ENCODE peak calls at places on chromosomes 4 and X, in four cellular contexts. One of them, this sample, is unnamed.

GRCh38 chr4:52704676-52705075 is 45.6 kb upstream of the USP46 start:
- DNase-seq in body of pancreas: no peak
- DNase-seq in right lobe of liver: no peak
- DNase-seq in brain microvascular endothelial cell: no peak
- DNase-seq in this sample: no peak

GRCh38 chr4:152780267-152780811 is 585 bp downstream of the ARFIP1 start:
- DNase-seq in right lobe of liver: no peak
- DNase-seq in body of pancreas: no peak
- DNase-seq in brain microvascular endothelial cell: peak; percentile 9
- DNase-seq in this sample: no peak

GRCh38 chr4:128776794-128777216 is 32.7 kb upstream of the JADE1 start:
- DNase-seq in right lobe of liver: no peak
- DNase-seq in body of pancreas: peak; percentile 65
- DNase-seq in brain microvascular endothelial cell: peak; percentile 96
- DNase-seq in this sample: no peak

GRCh38 chr4:41538887-41539498 is 1.0 kb downstream of the LIMCH1 start:
- DNase-seq in body of pancreas: no peak
- DNase-seq in brain microvascular endothelial cell: no peak
- DNase-seq in right lobe of liver: no peak
- DNase-seq in this sample: no peak

GRCh38 chrX:13074297-13075262 is 30.2 kb upstream of the FAM9C start:
- DNase-seq in right lobe of liver: no peak
- DNase-seq in brain microvascular endothelial cell: no peak
- DNase-seq in body of pancreas: no peak
- DNase-seq in this sample: no peak

GRCh38 chrX:75603833-75604232 is 81.0 kb upstream of the ZDHHC15 start:
- DNase-seq in body of pancreas: no peak
- DNase-seq in brain microvascular endothelial cell: peak; percentile 4
- DNase-seq in right lobe of liver: no peak
- DNase-seq in this sample: no peak

GRCh38 chr4:174490356-174490969 is 31.8 kb downstream of the HPGD start:
- DNase-seq in right lobe of liver: no peak
- DNase-seq in brain microvascular endothelial cell: peak; percentile 54
- DNase-seq in body of pancreas: no peak
- DNase-seq in this sample: no peak

GRCh38 chr4:161987611-161988010 is 176.2 kb downstream of the FSTL5 start:
- DNase-seq in brain microvascular endothelial cell: no peak
- DNase-seq in body of pancreas: no peak
- DNase-seq in right lobe of liver: no peak
- DNase-seq in this sample: no peak

GRCh38 chrX:38578152-38578551 is 16.8 kb downstream of the TSPAN7 start:
- DNase-seq in brain microvascular endothelial cell: no peak
- DNase-seq in body of pancreas: no peak
- DNase-seq in right lobe of liver: no peak
- DNase-seq in this sample: no peak

GRCh38 chrX:134482371-134482770 is 22.4 kb downstream of the HPRT1 start:
- DNase-seq in right lobe of liver: no peak
- DNase-seq in body of pancreas: no peak
- DNase-seq in brain microvascular endothelial cell: no peak
- DNase-seq in this sample: no peak

GRCh38 chrX:38561951-38562719 is 793 bp downstream of the TSPAN7 start:
- DNase-seq in right lobe of liver: peak; percentile 59
- DNase-seq in body of pancreas: peak; percentile 31
- DNase-seq in brain microvascular endothelial cell: no peak
- DNase-seq in this sample: peak; percentile 71

GRCh38 chr4:127604949-127605709 is 27.6 kb upstream of the INTU start:
- DNase-seq in brain microvascular endothelial cell: no peak
- DNase-seq in body of pancreas: no peak
- DNase-seq in right lobe of liver: no peak
- DNase-seq in this sample: peak; percentile 91

GRCh38 chr4:37243061-37243460 is 1.5 kb upstream of the NWD2 start:
- DNase-seq in brain microvascular endothelial cell: no peak
- DNase-seq in right lobe of liver: no peak
- DNase-seq in body of pancreas: no peak
- DNase-seq in this sample: peak; percentile 71

GRCh38 chr4:21195682-21196081 is 495.4 kb downstream of the PACRGL start:
- DNase-seq in body of pancreas: no peak
- DNase-seq in right lobe of liver: no peak
- DNase-seq in brain microvascular endothelial cell: no peak
- DNase-seq in this sample: no peak

GRCh38 chr4:146814736-146815135 is 130.9 kb downstream of the TTC29 start:
- DNase-seq in body of pancreas: no peak
- DNase-seq in brain microvascular endothelial cell: no peak
- DNase-seq in right lobe of liver: no peak
- DNase-seq in this sample: no peak

GRCh38 chr4:15749001-15749400 is 29.1 kb upstream of the CD38 start:
- DNase-seq in right lobe of liver: no peak
- DNase-seq in brain microvascular endothelial cell: no peak
- DNase-seq in body of pancreas: no peak
- DNase-seq in this sample: peak; percentile 56

GRCh38 chrX:48604701-48605100 is 7.4 kb downstream of the WDR13 start:
- DNase-seq in body of pancreas: no peak
- DNase-seq in right lobe of liver: no peak
- DNase-seq in brain microvascular endothelial cell: no peak
- DNase-seq in this sample: no peak

GRCh38 chr4:87375719-87376291 is 15.2 kb downstream of the HSD17B11 start:
- DNase-seq in body of pancreas: peak; percentile 67
- DNase-seq in right lobe of liver: no peak
- DNase-seq in brain microvascular endothelial cell: peak; percentile 42
- DNase-seq in this sample: no peak

GRCh38 chr4:79663157-79663556 is 255.1 kb upstream of the GK2 start:
- DNase-seq in right lobe of liver: no peak
- DNase-seq in brain microvascular endothelial cell: no peak
- DNase-seq in body of pancreas: no peak
- DNase-seq in this sample: no peak

GRCh38 chrX:116010939-116011338 is 159.6 kb upstream of the AGTR2 start:
- DNase-seq in right lobe of liver: no peak
- DNase-seq in brain microvascular endothelial cell: no peak
- DNase-seq in body of pancreas: no peak
- DNase-seq in this sample: no peak

GRCh38 chr4:177480796-177481195 is 38.6 kb upstream of the AGA start:
- DNase-seq in right lobe of liver: no peak
- DNase-seq in brain microvascular endothelial cell: peak; percentile 82
- DNase-seq in body of pancreas: no peak
- DNase-seq in this sample: no peak

GRCh38 chrX:153921070-153921469 is 5.0 kb downstream of the ARHGAP4 start:
- DNase-seq in right lobe of liver: no peak
- DNase-seq in brain microvascular endothelial cell: no peak
- DNase-seq in body of pancreas: no peak
- DNase-seq in this sample: no peak

GRCh38 chrX:12970691-12971202 is 4.2 kb upstream of the TMSB4X start:
- DNase-seq in brain microvascular endothelial cell: no peak
- DNase-seq in body of pancreas: peak; percentile 55
- DNase-seq in right lobe of liver: no peak
- DNase-seq in this sample: peak; percentile 80

GRCh38 chrX:137118536-137118935 is 84.7 kb upstream of the GPR101 start:
- DNase-seq in brain microvascular endothelial cell: no peak
- DNase-seq in right lobe of liver: no peak
- DNase-seq in body of pancreas: no peak
- DNase-seq in this sample: no peak

GRCh38 chr4:69167300-69167699 is 47.2 kb downstream of the UGT2B11 start:
- DNase-seq in brain microvascular endothelial cell: no peak
- DNase-seq in right lobe of liver: no peak
- DNase-seq in body of pancreas: no peak
- DNase-seq in this sample: no peak

GRCh38 chr4:184748251-184748652 is 14.4 kb upstream of the CENPU start:
- DNase-seq in brain microvascular endothelial cell: no peak
- DNase-seq in body of pancreas: peak; percentile 58
- DNase-seq in right lobe of liver: no peak
- DNase-seq in this sample: peak; percentile 57

GRCh38 chr4:3250956-3251690 is 2.2 kb downstream of the MSANTD1 start:
- DNase-seq in body of pancreas: peak; percentile 34
- DNase-seq in brain microvascular endothelial cell: no peak
- DNase-seq in right lobe of liver: peak; percentile 44
- DNase-seq in this sample: peak; percentile 85

GRCh38 chr4:107997001-107997788 is 7.5 kb downstream of the HADH start:
- DNase-seq in brain microvascular endothelial cell: peak; percentile 39
- DNase-seq in right lobe of liver: no peak
- DNase-seq in body of pancreas: no peak
- DNase-seq in this sample: no peak

GRCh38 chrX:125757794-125758564 is 408.1 kb downstream of the DCAF12L2 start:
- DNase-seq in body of pancreas: peak; percentile 20
- DNase-seq in brain microvascular endothelial cell: peak; percentile 39
- DNase-seq in right lobe of liver: no peak
- DNase-seq in this sample: no peak

GRCh38 chr4:48698029-48698901 is 81.8 kb downstream of the FRYL start:
- DNase-seq in body of pancreas: peak; percentile 70
- DNase-seq in brain microvascular endothelial cell: peak; percentile 93
- DNase-seq in right lobe of liver: peak; percentile 60
- DNase-seq in this sample: peak; percentile 54

GRCh38 chr4:81912420-81912819 is 440.7 kb upstream of the RASGEF1B start:
- DNase-seq in brain microvascular endothelial cell: no peak
- DNase-seq in right lobe of liver: no peak
- DNase-seq in body of pancreas: no peak
- DNase-seq in this sample: no peak

GRCh38 chr4:79620627-79621026 is 212.6 kb upstream of the GK2 start:
- DNase-seq in brain microvascular endothelial cell: no peak
- DNase-seq in right lobe of liver: no peak
- DNase-seq in body of pancreas: no peak
- DNase-seq in this sample: no peak

GRCh38 chr4:133493776-133494175 is 344.7 kb downstream of the PCDH10 start:
- DNase-seq in brain microvascular endothelial cell: no peak
- DNase-seq in right lobe of liver: no peak
- DNase-seq in body of pancreas: no peak
- DNase-seq in this sample: no peak

GRCh38 chr4:25062098-25062497 is 31.4 kb upstream of the LGI2 start:
- DNase-seq in body of pancreas: no peak
- DNase-seq in brain microvascular endothelial cell: no peak
- DNase-seq in right lobe of liver: no peak
- DNase-seq in this sample: no peak

DNA sequence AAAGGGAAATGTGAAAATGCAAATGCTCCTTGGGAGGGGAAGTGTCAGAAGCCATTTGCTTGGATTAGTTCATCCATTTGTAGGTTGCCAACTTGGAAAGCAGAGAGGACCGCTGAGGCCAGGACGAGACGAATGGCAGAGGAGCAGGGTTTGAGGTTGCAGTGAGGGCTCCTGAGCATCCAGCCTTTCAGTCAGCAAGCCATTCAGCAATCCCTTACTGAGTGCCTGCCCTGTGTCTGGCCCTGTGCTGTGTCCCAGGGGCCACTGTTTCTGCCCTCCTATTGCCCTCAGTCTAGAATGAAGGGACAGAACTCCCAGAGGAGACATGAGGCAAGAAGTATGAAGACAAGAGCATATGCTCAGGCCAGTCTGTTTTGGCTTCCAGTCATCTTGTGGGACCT is 45.8 kb upstream of the PGRMC1 start:
- DNase-seq in right lobe of liver: no peak
- DNase-seq in brain microvascular endothelial cell: no peak
- DNase-seq in body of pancreas: no peak
- DNase-seq in this sample: no peak
- H3K4me3 ChIP-seq in right lobe of liver: no peak overlapping the region
- H3K4me3 ChIP-seq in brain microvascular endothelial cell: no peak overlapping the region
- H3K4me3 ChIP-seq in body of pancreas: no peak overlapping the region
- H3K4me3 ChIP-seq in this sample: no peak overlapping the region

GRCh38 chr4:138232364-138232763 is 9.8 kb downstream of the SLC7A11 start:
- DNase-seq in brain microvascular endothelial cell: no peak
- DNase-seq in right lobe of liver: no peak
- DNase-seq in body of pancreas: no peak
- DNase-seq in this sample: no peak

GRCh38 chr4:138236035-138236434 is 6.1 kb downstream of the SLC7A11 start:
- DNase-seq in body of pancreas: no peak
- DNase-seq in right lobe of liver: no peak
- DNase-seq in brain microvascular endothelial cell: no peak
- DNase-seq in this sample: no peak

GRCh38 chr4:138234254-138234653 is 7.9 kb downstream of the SLC7A11 start:
- DNase-seq in brain microvascular endothelial cell: no peak
- DNase-seq in right lobe of liver: no peak
- DNase-seq in body of pancreas: no peak
- DNase-seq in this sample: no peak

GRCh38 chr4:138235419-138235952 is 6.7 kb downstream of the SLC7A11 start:
- DNase-seq in brain microvascular endothelial cell: peak; percentile 55
- DNase-seq in right lobe of liver: no peak
- DNase-seq in body of pancreas: no peak
- DNase-seq in this sample: no peak

GRCh38 chr4:138233313-138233712 is 8.8 kb downstream of the SLC7A11 start:
- DNase-seq in brain microvascular endothelial cell: no peak
- DNase-seq in body of pancreas: no peak
- DNase-seq in right lobe of liver: no peak
- DNase-seq in this sample: no peak
- H3K36me3 ChIP-seq in brain microvascular endothelial cell: no peaks in the 10 kb centered on the region
- H3K36me3 ChIP-seq in body of pancreas: no peaks in the 10 kb centered on the region
- H3K36me3 ChIP-seq in right lobe of liver: no peaks in the 10 kb centered on the region
- H3K36me3 ChIP-seq in this sample: no peaks in the 10 kb centered on the region

GRCh38 chr4:55636622-55636999 is 513 bp upstream of the NMU start:
- DNase-seq in body of pancreas: no peak
- DNase-seq in brain microvascular endothelial cell: no peak
- DNase-seq in right lobe of liver: no peak
- DNase-seq in this sample: peak; percentile 69

GRCh38 chr4:55634417-55635128 is 1.5 kb downstream of the NMU start:
- DNase-seq in right lobe of liver: no peak
- DNase-seq in body of pancreas: no peak
- DNase-seq in brain microvascular endothelial cell: no peak
- DNase-seq in this sample: no peak

GRCh38 chr4:55635760-55636621 is at the start of gene NMU:
- DNase-seq in body of pancreas: peak; percentile 45
- DNase-seq in right lobe of liver: peak; percentile 61
- DNase-seq in brain microvascular endothelial cell: no peak
- DNase-seq in this sample: peak; percentile 85

GRCh38 chr4:55635282-55635681 is 816 bp downstream of the NMU start:
- DNase-seq in right lobe of liver: no peak
- DNase-seq in body of pancreas: no peak
- DNase-seq in brain microvascular endothelial cell: no peak
- DNase-seq in this sample: peak; percentile 64

GRCh38 chr4:55637272-55637820 is 1.2 kb upstream of the NMU start:
- DNase-seq in right lobe of liver: no peak
- DNase-seq in body of pancreas: no peak
- DNase-seq in brain microvascular endothelial cell: no peak
- DNase-seq in this sample: peak; percentile 75
- TF ChIP-seq CTCF in right lobe of liver: no peak
- TF ChIP-seq CTCF in body of pancreas: no peak
- TF ChIP-seq CTCF in brain microvascular endothelial cell: no peak
- TF ChIP-seq CTCF in this sample: no peak

GRCh38 chrX:123964155-123964554 is 2.6 kb downstream of the STAG2 start:
- DNase-seq in body of pancreas: no peak
- DNase-seq in right lobe of liver: no peak
- DNase-seq in brain microvascular endothelial cell: no peak
- DNase-seq in this sample: no peak
- H3K4me3 ChIP-seq in body of pancreas: no peak overlapping the region
- H3K4me3 ChIP-seq in right lobe of liver: peak overlapping the region; percentile 2
- H3K4me3 ChIP-seq in brain microvascular endothelial cell: no peak overlapping the region
- H3K4me3 ChIP-seq in this sample: peak overlapping the region; percentile 95

GRCh38 chrX:7131621-7132020 is 15.9 kb upstream of the STS start:
- DNase-seq in right lobe of liver: no peak
- DNase-seq in body of pancreas: no peak
- DNase-seq in brain microvascular endothelial cell: no peak
- DNase-seq in this sample: no peak
- H3K36me3 ChIP-seq in right lobe of liver: no peaks in the 10 kb centered on the region
- H3K36me3 ChIP-seq in body of pancreas: no peaks in the 10 kb centered on the region
- H3K36me3 ChIP-seq in brain microvascular endothelial cell: no peaks in the 10 kb centered on the region
- H3K36me3 ChIP-seq in this sample: no peaks in the 10 kb centered on the region

GRCh38 chr4:6493668-6494304 is 21.4 kb upstream of the PPP2R2C start:
- DNase-seq in right lobe of liver: no peak
- DNase-seq in body of pancreas: no peak
- DNase-seq in brain microvascular endothelial cell: no peak
- DNase-seq in this sample: peak; percentile 67
- TF ChIP-seq CTCF in right lobe of liver: no peak
- TF ChIP-seq CTCF in body of pancreas: no peak
- TF ChIP-seq CTCF in brain microvascular endothelial cell: no peak
- TF ChIP-seq CTCF in this sample: no peak